ENCODE peak calls at places on chromosomes 3 and 15, in nine cellular contexts. R is CD4-positive, alpha-beta T cell; E is endothelial cell of umbilical vein; U is neural crest cell; J is A549; W is nephron progenitor cell; B is tibial nerve; T is AG04450; H is chondrocyte. O is an unnamed sample.

GRCh38 chr3:72692959-72693518 is 155.2 kb downstream of the SHQ1 start:
- DNase-seq in H (no peak), J (no peak), R (no peak), W (no peak), U (no peak), B (no peak), E (no peak), T (no peak), O (no peak)

GRCh38 chr3:114155370-114155821 is 23.5 kb downstream of the DRD3 start:
- DNase-seq in B (no peak), J (peak), T (no peak), H (no peak), U (peak), E (peak), W (peak), R (no peak), O (peak)

GRCh38 chr15:70715840-70716510 is 47.4 kb downstream of the UACA start:
- DNase-seq in H (no peak), R (no peak), W (no peak), B (no peak), J (no peak), U (no peak), E (no peak), T (no peak), O (no peak)

GRCh38 chr3:70974752-70975151 is 608.8 kb downstream of the FOXP1 start:
- DNase-seq in U (no peak), H (no peak), T (no peak), J (no peak), B (no peak), R (no peak), W (no peak), E (no peak), O (no peak)

GRCh38 chr3:122893282-122893681 is 98.4 kb downstream of the SLC49A4 start:
- DNase-seq in E (no peak), R (no peak), H (no peak), J (no peak), U (no peak), T (no peak), W (no peak), B (no peak), O (no peak)

GRCh38 chr15:66149871-66150270 is 103.7 kb downstream of the MEGF11 start:
- DNase-seq in B (no peak), H (no peak), E (no peak), U (no peak), W (no peak), T (no peak), R (no peak), J (no peak), O (no peak)

GRCh38 chr3:66428733-66429132 is 72.1 kb downstream of the LRIG1 start:
- DNase-seq in B (peak), U (no peak), H (no peak), T (peak), W (peak), R (no peak), E (peak), J (peak), O (no peak)

GRCh38 chr3:146468234-146468931 is 978 bp downstream of the PLSCR2 start:
- DNase-seq in J (no peak), H (no peak), U (no peak), B (peak), W (no peak), T (no peak), E (no peak), R (no peak), O (no peak)

GRCh38 chr3:11671648-11672100 is 28.0 kb upstream of the VGLL4 start:
- DNase-seq in T (no peak), U (no peak), H (no peak), B (no peak), E (peak), J (no peak), W (no peak), R (no peak), O (peak)

GRCh38 chr3:126617574-126617973 is 37.4 kb downstream of the TXNRD3 start:
- DNase-seq in T (no peak), E (no peak), U (no peak), R (no peak), B (no peak), H (no peak), J (no peak), W (no peak), O (no peak)

GRCh38 chr3:11764931-11765363 is 81.7 kb downstream of the TAMM41 start:
- DNase-seq in B (no peak), W (no peak), U (no peak), J (no peak), H (no peak), T (peak), R (no peak), E (peak), O (no peak)

GRCh38 chr15:67917037-67917436 is 77.2 kb upstream of the RNU6-1 start:
- DNase-seq in E (no peak), W (no peak), U (no peak), B (no peak), T (no peak), H (no peak), R (no peak), J (no peak), O (no peak)

GRCh38 chr3:71504250-71505036 is 79.1 kb downstream of the FOXP1 start:
- DNase-seq in E (peak), W (no peak), B (no peak), U (no peak), R (no peak), T (peak), H (no peak), J (peak), O (no peak)

GRCh38 chr3:11198495-11198894 is 44.2 kb downstream of the HRH1 start:
- DNase-seq in E (no peak), B (no peak), U (no peak), R (no peak), T (no peak), H (no peak), J (no peak), W (no peak), O (no peak)

GRCh38 chr3:125357032-125357658 is 18.0 kb downstream of the ZNF148 start:
- DNase-seq in W (no peak), B (no peak), E (peak), H (no peak), T (no peak), J (peak), R (peak), U (no peak), O (peak)

GRCh38 chr3:69051796-69052566 is at the start of gene TMF1:
- DNase-seq in J (peak), H (peak), R (peak), U (peak), T (peak), B (peak), E (peak), W (peak), O (peak)

GRCh38 chr3:71010731-71011455 is 572.6 kb downstream of the FOXP1 start:
- DNase-seq in B (no peak), H (no peak), U (no peak), E (no peak), R (no peak), T (no peak), J (no peak), W (no peak), O (peak)

GRCh38 chr3:41169038-41169437 is 30.3 kb upstream of the CTNNB1 start:
- DNase-seq in W (no peak), R (no peak), T (no peak), J (no peak), H (no peak), E (no peak), U (no peak), B (no peak), O (no peak)

GRCh38 chr3:152257246-152258074 is 11.3 kb upstream of the MBNL1 start:
- DNase-seq in B (no peak), J (no peak), H (no peak), T (no peak), R (no peak), U (no peak), W (no peak), E (no peak), O (peak)

GRCh38 chr15:29538110-29538509 is 268.5 kb upstream of the NSMCE3 start:
- DNase-seq in R (no peak), B (no peak), T (no peak), W (no peak), H (no peak), U (no peak), J (no peak), E (no peak), O (no peak)

GRCh38 chr3:68468695-68469375 is 463.5 kb downstream of the TAFA4 start:
- DNase-seq in W (no peak), J (no peak), R (no peak), T (no peak), H (no peak), B (no peak), U (no peak), E (no peak), O (no peak)

GRCh38 chr3:188133646-188134045 is 20.3 kb upstream of the LPP start:
- DNase-seq in W (no peak), J (no peak), T (no peak), R (no peak), B (no peak), E (no peak), U (no peak), H (no peak), O (no peak)

GRCh38 chr15:60945196-60945595 is 283.9 kb downstream of the RORA start:
- DNase-seq in W (no peak), U (no peak), R (no peak), H (no peak), J (no peak), B (no peak), E (peak), T (no peak), O (no peak)

GRCh38 chr3:196634851-196635250 is 4.6 kb upstream of the NRROS start:
- DNase-seq in J (no peak), B (no peak), E (no peak), W (peak), T (no peak), R (no peak), U (no peak), H (peak), O (no peak)

DNA sequence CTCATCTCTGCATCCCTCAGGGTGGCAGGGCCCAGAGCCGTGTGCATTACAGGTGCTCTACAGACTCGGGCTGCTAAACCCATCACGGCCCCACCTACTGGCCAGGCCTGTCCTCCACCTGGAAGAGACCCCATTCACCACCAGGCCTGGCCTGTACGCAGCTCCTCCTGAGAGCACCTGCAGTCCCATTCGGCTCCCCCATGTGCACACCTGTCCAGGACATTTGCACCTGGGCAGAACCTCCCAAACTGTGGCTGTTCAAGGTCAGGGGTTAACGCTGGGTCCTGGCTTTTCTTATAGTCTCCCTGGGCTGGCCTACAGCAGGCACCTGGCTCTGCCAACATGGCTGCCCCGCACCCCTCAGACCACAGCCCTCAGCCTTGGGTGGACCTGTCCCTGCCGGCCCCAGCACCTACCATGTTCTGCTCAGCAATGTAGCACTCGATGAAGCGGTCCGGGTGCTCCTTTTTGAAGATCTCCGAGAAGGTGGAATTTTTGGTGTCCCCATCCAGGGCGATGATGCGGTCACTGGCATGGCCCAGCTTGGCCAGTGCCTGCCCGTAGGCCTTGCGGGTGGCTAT is 25.7 kb downstream of the TKT start:
- DNase-seq in E (no peak), R (no peak), W (no peak), T (no peak), B (no peak), J (no peak), H (peak), U (no peak), O (no peak)
- TF ChIP-seq CTCF in E (no peak), R (no peak), W (no peak), T (peak), B (no peak), J (no peak), H (peak), U (no peak), O (no peak)

DNA sequence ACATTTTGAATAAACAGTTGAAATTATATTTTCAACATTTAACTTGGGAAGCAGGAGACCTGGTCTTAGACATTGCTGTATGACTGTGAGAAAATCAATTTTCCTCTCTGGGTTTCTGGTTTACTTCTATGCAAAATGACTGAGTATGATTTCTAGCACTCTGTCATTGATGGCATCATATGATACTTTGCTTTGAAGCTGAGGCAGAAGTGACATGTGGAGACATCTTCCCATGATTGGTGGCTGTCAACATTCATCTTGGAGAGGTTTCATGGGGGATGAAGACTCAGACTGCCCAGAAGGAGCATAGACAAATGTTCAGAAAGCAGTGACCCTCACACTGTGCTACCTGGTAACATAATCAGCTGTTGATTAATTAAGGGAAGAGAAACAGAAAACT is 477.9 kb downstream of the PDCD6IP start:
- DNase-seq in U (no peak), H (no peak), B (no peak), E (no peak), R (no peak), W (no peak), J (no peak), T (no peak), O (no peak)
- TF ChIP-seq CTCF in U (no peak), H (no peak), B (no peak), E (no peak), R (no peak), W (no peak), J (no peak), T (no peak), O (no peak)

GRCh38 chr15:37981781-37982180 is 47.3 kb downstream of the TMCO5A start:
- DNase-seq in U (no peak), E (peak), R (no peak), B (no peak), J (no peak), H (no peak), T (no peak), W (no peak), O (no peak)
- TF ChIP-seq CTCF in U (peak), E (peak), R (no peak), B (no peak), J (peak), H (peak), T (peak), W (peak), O (no peak)

GRCh38 chr15:63855735-63856134 is 22.0 kb upstream of the HERC1 start:
- DNase-seq in R (no peak), T (no peak), B (no peak), J (no peak), H (no peak), E (no peak), U (no peak), W (no peak), O (no peak)
- TF ChIP-seq CTCF in R (no peak), T (no peak), B (no peak), J (no peak), H (no peak), E (no peak), U (no peak), W (no peak), O (no peak)

GRCh38 chr15:37872661-37873060 is 61.8 kb upstream of the TMCO5A start:
- DNase-seq in E (no peak), J (no peak), R (no peak), W (no peak), T (no peak), H (no peak), U (no peak), B (no peak), O (no peak)

GRCh38 chr15:37876900-37877299 is 57.5 kb upstream of the TMCO5A start:
- DNase-seq in B (no peak), E (no peak), T (no peak), R (no peak), W (no peak), H (no peak), U (no peak), J (no peak), O (no peak)

GRCh38 chr15:37877851-37878577 is 56.4 kb upstream of the TMCO5A start:
- DNase-seq in W (no peak), E (peak), R (no peak), J (no peak), H (no peak), B (no peak), U (no peak), T (peak), O (no peak)

GRCh38 chr15:37873336-37873735 is 61.1 kb upstream of the TMCO5A start:
- DNase-seq in U (no peak), H (no peak), J (no peak), R (no peak), B (no peak), E (no peak), T (no peak), W (no peak), O (no peak)
- TF ChIP-seq CTCF in U (no peak), H (no peak), J (no peak), R (no peak), B (no peak), E (no peak), T (no peak), W (no peak), O (no peak)

GRCh38 chr15:23403550-23403949 is 43.5 kb downstream of the GOLGA6L2 start:
- DNase-seq in T (no peak), B (no peak), H (peak), U (no peak), R (no peak), J (no peak), W (no peak), E (no peak), O (no peak)
- TF ChIP-seq CTCF in T (no peak), B (no peak), H (no peak), U (no peak), R (no peak), J (no peak), W (no peak), E (no peak), O (no peak)